ENCODE peak calls at places on chromosomes 2 and 18, in six cellular contexts. One of them, this sample, is unnamed.

GRCh38 chr2:145108385-145108784 is 588.5 kb upstream of the ZEB2 start:
- DNase-seq in GM23248: no peak
- DNase-seq in trophoblast cell: peak; percentile 22
- DNase-seq in aorta: no peak
- DNase-seq in neuronal stem cell: no peak
- DNase-seq in CD8-positive, alpha-beta T cell: no peak
- DNase-seq in this sample: no peak

GRCh38 chr2:64348386-64349142 is 105.4 kb upstream of the LGALSL start:
- DNase-seq in trophoblast cell: no peak
- DNase-seq in GM23248: peak; percentile 80
- DNase-seq in neuronal stem cell: no peak
- DNase-seq in aorta: no peak
- DNase-seq in CD8-positive, alpha-beta T cell: no peak
- DNase-seq in this sample: peak; percentile 45

GRCh38 chr18:3584897-3585460 is 135.0 kb downstream of the TGIF1 start:
- DNase-seq in neuronal stem cell: no peak
- DNase-seq in GM23248: no peak
- DNase-seq in trophoblast cell: no peak
- DNase-seq in CD8-positive, alpha-beta T cell: no peak
- DNase-seq in aorta: no peak
- DNase-seq in this sample: peak; percentile 21

GRCh38 chr2:127220102-127220806 is at the start of gene CYP27C1:
- DNase-seq in CD8-positive, alpha-beta T cell: no peak
- DNase-seq in neuronal stem cell: peak; percentile 44
- DNase-seq in trophoblast cell: no peak
- DNase-seq in aorta: no peak
- DNase-seq in GM23248: peak; percentile 56
- DNase-seq in this sample: peak; percentile 32

GRCh38 chr2:213199871-213200270 is 48.5 kb upstream of the IKZF2 start:
- DNase-seq in trophoblast cell: peak; percentile 41
- DNase-seq in aorta: no peak
- DNase-seq in neuronal stem cell: no peak
- DNase-seq in CD8-positive, alpha-beta T cell: no peak
- DNase-seq in GM23248: peak; percentile 38
- DNase-seq in this sample: no peak

GRCh38 chr18:28794459-28795245 is 617.7 kb upstream of the CDH2 start:
- DNase-seq in CD8-positive, alpha-beta T cell: no peak
- DNase-seq in aorta: no peak
- DNase-seq in trophoblast cell: no peak
- DNase-seq in GM23248: peak; percentile 79
- DNase-seq in neuronal stem cell: no peak
- DNase-seq in this sample: peak; percentile 94

GRCh38 chr2:108593547-108594098 is 59.4 kb downstream of the LIMS1 start:
- DNase-seq in aorta: no peak
- DNase-seq in CD8-positive, alpha-beta T cell: no peak
- DNase-seq in trophoblast cell: no peak
- DNase-seq in neuronal stem cell: no peak
- DNase-seq in GM23248: peak; percentile 87
- DNase-seq in this sample: peak; percentile 94

GRCh38 chr18:3265564-3266033 is 3.7 kb downstream of the MYL12B start:
- DNase-seq in aorta: no peak
- DNase-seq in trophoblast cell: peak; percentile 29
- DNase-seq in GM23248: peak; percentile 67
- DNase-seq in CD8-positive, alpha-beta T cell: no peak
- DNase-seq in neuronal stem cell: no peak
- DNase-seq in this sample: no peak

GRCh38 chr2:133790706-133791105 is 222.4 kb upstream of the NCKAP5 start:
- DNase-seq in neuronal stem cell: no peak
- DNase-seq in aorta: no peak
- DNase-seq in CD8-positive, alpha-beta T cell: no peak
- DNase-seq in trophoblast cell: peak; percentile 24
- DNase-seq in GM23248: peak; percentile 67
- DNase-seq in this sample: peak; percentile 10

GRCh38 chr2:120445431-120446143 is 99.7 kb downstream of the INHBB start:
- DNase-seq in aorta: no peak
- DNase-seq in CD8-positive, alpha-beta T cell: no peak
- DNase-seq in neuronal stem cell: no peak
- DNase-seq in GM23248: peak; percentile 22
- DNase-seq in trophoblast cell: no peak
- DNase-seq in this sample: no peak

GRCh38 chr2:11212645-11213044 is 57.4 kb downstream of the SLC66A3 start:
- DNase-seq in GM23248: peak; percentile 37
- DNase-seq in trophoblast cell: no peak
- DNase-seq in neuronal stem cell: no peak
- DNase-seq in aorta: no peak
- DNase-seq in CD8-positive, alpha-beta T cell: no peak
- DNase-seq in this sample: no peak

GRCh38 chr2:133837441-133838090 is 269.3 kb upstream of the NCKAP5 start:
- DNase-seq in neuronal stem cell: no peak
- DNase-seq in trophoblast cell: no peak
- DNase-seq in aorta: no peak
- DNase-seq in GM23248: peak; percentile 49
- DNase-seq in CD8-positive, alpha-beta T cell: no peak
- DNase-seq in this sample: no peak

GRCh38 chr2:60553992-60554648 is 666 bp upstream of the BCL11A start:
- DNase-seq in aorta: peak; percentile 80
- DNase-seq in neuronal stem cell: no peak
- DNase-seq in GM23248: peak; percentile 54
- DNase-seq in trophoblast cell: peak; percentile 35
- DNase-seq in CD8-positive, alpha-beta T cell: no peak
- DNase-seq in this sample: peak; percentile 58

GRCh38 chr2:96977631-96978195 is 8.7 kb downstream of the FAM178B start:
- DNase-seq in GM23248: peak; percentile 66
- DNase-seq in CD8-positive, alpha-beta T cell: no peak
- DNase-seq in neuronal stem cell: no peak
- DNase-seq in trophoblast cell: peak; percentile 53
- DNase-seq in aorta: no peak
- DNase-seq in this sample: peak; percentile 87

GRCh38 chr2:199798881-199799580 is 52.0 kb downstream of the FTCDNL1 start:
- DNase-seq in trophoblast cell: no peak
- DNase-seq in neuronal stem cell: no peak
- DNase-seq in aorta: no peak
- DNase-seq in GM23248: peak; percentile 23
- DNase-seq in CD8-positive, alpha-beta T cell: no peak
- DNase-seq in this sample: no peak

GRCh38 chr2:9778012-9778411 is 65.3 kb upstream of the TAF1B start:
- DNase-seq in aorta: no peak
- DNase-seq in neuronal stem cell: no peak
- DNase-seq in GM23248: peak; percentile 46
- DNase-seq in trophoblast cell: peak; percentile 27
- DNase-seq in CD8-positive, alpha-beta T cell: no peak
- DNase-seq in this sample: no peak

GRCh38 chr2:225670111-225670974 is 270.8 kb downstream of the NYAP2 start:
- DNase-seq in CD8-positive, alpha-beta T cell: no peak
- DNase-seq in GM23248: peak; percentile 73
- DNase-seq in neuronal stem cell: no peak
- DNase-seq in aorta: no peak
- DNase-seq in trophoblast cell: peak; percentile 48
- DNase-seq in this sample: peak; percentile 26

GRCh38 chr2:98457045-98457696 is 12.5 kb downstream of the INPP4A start:
- DNase-seq in aorta: no peak
- DNase-seq in CD8-positive, alpha-beta T cell: no peak
- DNase-seq in neuronal stem cell: no peak
- DNase-seq in GM23248: peak; percentile 95
- DNase-seq in trophoblast cell: peak; percentile 93
- DNase-seq in this sample: peak; percentile 82

GRCh38 chr2:149585317-149585885 is 2.2 kb downstream of the MMADHC start:
- DNase-seq in CD8-positive, alpha-beta T cell: no peak
- DNase-seq in neuronal stem cell: no peak
- DNase-seq in GM23248: no peak
- DNase-seq in aorta: no peak
- DNase-seq in trophoblast cell: no peak
- DNase-seq in this sample: peak; percentile 52

GRCh38 chr2:220569380-220569779 is 942.0 kb downstream of the SLC4A3 start:
- DNase-seq in CD8-positive, alpha-beta T cell: no peak
- DNase-seq in GM23248: no peak
- DNase-seq in neuronal stem cell: no peak
- DNase-seq in aorta: no peak
- DNase-seq in trophoblast cell: no peak
- DNase-seq in this sample: peak; percentile 67

GRCh38 chr2:120760446-120761135 is 24.9 kb downstream of the GLI2 start:
- DNase-seq in neuronal stem cell: no peak
- DNase-seq in GM23248: no peak
- DNase-seq in aorta: peak; percentile 86
- DNase-seq in trophoblast cell: no peak
- DNase-seq in CD8-positive, alpha-beta T cell: no peak
- DNase-seq in this sample: no peak

GRCh38 chr2:106117882-106118684 is 76.0 kb downstream of the UXS1 start:
- DNase-seq in neuronal stem cell: no peak
- DNase-seq in GM23248: no peak
- DNase-seq in trophoblast cell: peak; percentile 10
- DNase-seq in aorta: no peak
- DNase-seq in CD8-positive, alpha-beta T cell: no peak
- DNase-seq in this sample: no peak

DNA sequence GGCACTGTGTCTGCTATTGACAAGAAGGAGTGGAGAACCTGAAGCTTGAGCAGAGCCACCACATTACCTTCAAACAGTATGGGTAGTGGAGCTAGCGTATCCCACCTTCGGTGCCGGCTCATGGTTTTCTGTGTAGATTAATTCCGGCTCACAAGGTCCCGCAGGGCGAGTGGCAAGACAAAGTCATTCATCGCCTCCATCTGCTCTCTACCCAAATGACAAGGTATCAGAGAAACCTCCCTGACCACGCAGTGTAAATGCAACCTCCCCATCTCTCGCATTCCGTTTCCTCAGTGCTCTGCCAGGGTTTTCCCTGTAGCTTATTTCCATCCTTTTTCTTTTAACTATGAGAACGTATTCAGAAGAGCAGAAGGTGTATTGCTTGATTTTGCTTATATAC is 79.8 kb downstream of the MAP4K4 start:
- DNase-seq in neuronal stem cell: no peak
- DNase-seq in CD8-positive, alpha-beta T cell: no peak
- DNase-seq in GM23248: no peak
- DNase-seq in aorta: no peak
- DNase-seq in trophoblast cell: no peak
- DNase-seq in this sample: no peak
- H3K4me1 ChIP-seq in neuronal stem cell: peaks cover 18% of the 10 kb centered on the region
- H3K4me1 ChIP-seq in CD8-positive, alpha-beta T cell: peaks cover 90% of the 10 kb centered on the region
- H3K4me1 ChIP-seq in GM23248: peaks cover 25% of the 10 kb centered on the region
- H3K4me1 ChIP-seq in aorta: peaks cover 5% of the 10 kb centered on the region
- H3K4me1 ChIP-seq in trophoblast cell: peaks cover 37% of the 10 kb centered on the region
- H3K4me1 ChIP-seq in this sample: no peaks in the 10 kb centered on the region

GRCh38 chr2:20209373-20210109 is 15.4 kb downstream of the SDC1 start:
- DNase-seq in aorta: no peak
- DNase-seq in neuronal stem cell: no peak
- DNase-seq in trophoblast cell: no peak
- DNase-seq in CD8-positive, alpha-beta T cell: no peak
- DNase-seq in GM23248: no peak
- DNase-seq in this sample: no peak
- H3K4me1 ChIP-seq in aorta: no peaks in the 10 kb centered on the region
- H3K4me1 ChIP-seq in neuronal stem cell: peaks cover 22% of the 10 kb centered on the region
- H3K4me1 ChIP-seq in trophoblast cell: peaks cover 21% of the 10 kb centered on the region
- H3K4me1 ChIP-seq in CD8-positive, alpha-beta T cell: no peaks in the 10 kb centered on the region
- H3K4me1 ChIP-seq in GM23248: no peaks in the 10 kb centered on the region
- H3K4me1 ChIP-seq in this sample: peaks cover 30% of the 10 kb centered on the region

GRCh38 chr2:45276914-45277313 is 267.7 kb upstream of the SIX2 start:
- DNase-seq in aorta: no peak
- DNase-seq in trophoblast cell: peak; percentile 14
- DNase-seq in CD8-positive, alpha-beta T cell: no peak
- DNase-seq in neuronal stem cell: no peak
- DNase-seq in GM23248: no peak
- DNase-seq in this sample: no peak

GRCh38 chr2:45274190-45274926 is 265.1 kb upstream of the SIX2 start:
- DNase-seq in neuronal stem cell: peak; percentile 24
- DNase-seq in aorta: no peak
- DNase-seq in CD8-positive, alpha-beta T cell: no peak
- DNase-seq in GM23248: no peak
- DNase-seq in trophoblast cell: no peak
- DNase-seq in this sample: no peak

GRCh38 chr2:45275806-45276205 is 266.6 kb upstream of the SIX2 start:
- DNase-seq in GM23248: no peak
- DNase-seq in aorta: no peak
- DNase-seq in neuronal stem cell: no peak
- DNase-seq in trophoblast cell: peak; percentile 78
- DNase-seq in CD8-positive, alpha-beta T cell: no peak
- DNase-seq in this sample: peak; percentile 68

GRCh38 chr2:45273412-45274189 is 264.3 kb upstream of the SIX2 start:
- DNase-seq in GM23248: no peak
- DNase-seq in trophoblast cell: no peak
- DNase-seq in neuronal stem cell: no peak
- DNase-seq in aorta: no peak
- DNase-seq in CD8-positive, alpha-beta T cell: no peak
- DNase-seq in this sample: no peak

GRCh38 chr2:45275235-45275805 is 266.1 kb upstream of the SIX2 start:
- DNase-seq in trophoblast cell: peak; percentile 63
- DNase-seq in CD8-positive, alpha-beta T cell: no peak
- DNase-seq in aorta: no peak
- DNase-seq in GM23248: peak; percentile 55
- DNase-seq in neuronal stem cell: no peak
- DNase-seq in this sample: peak; percentile 27
- H3K4me1 ChIP-seq in trophoblast cell: peaks cover 13% of the 10 kb centered on the region
- H3K4me1 ChIP-seq in CD8-positive, alpha-beta T cell: no peaks in the 10 kb centered on the region
- H3K4me1 ChIP-seq in aorta: peaks cover 5% of the 10 kb centered on the region
- H3K4me1 ChIP-seq in GM23248: peaks cover 14% of the 10 kb centered on the region
- H3K4me1 ChIP-seq in neuronal stem cell: peaks cover 2% of the 10 kb centered on the region
- H3K4me1 ChIP-seq in this sample: no peaks in the 10 kb centered on the region

GRCh38 chr2:43133708-43134570 is 92.5 kb downstream of the ZFP36L2 start:
- DNase-seq in neuronal stem cell: no peak
- DNase-seq in trophoblast cell: no peak
- DNase-seq in GM23248: no peak
- DNase-seq in CD8-positive, alpha-beta T cell: peak; percentile 86
- DNase-seq in aorta: no peak
- DNase-seq in this sample: no peak
- H3K4me1 ChIP-seq in neuronal stem cell: peaks cover 40% of the 10 kb centered on the region
- H3K4me1 ChIP-seq in trophoblast cell: peaks cover 31% of the 10 kb centered on the region
- H3K4me1 ChIP-seq in GM23248: peaks cover 19% of the 10 kb centered on the region
- H3K4me1 ChIP-seq in CD8-positive, alpha-beta T cell: peaks cover 97% of the 10 kb centered on the region
- H3K4me1 ChIP-seq in aorta: no peaks in the 10 kb centered on the region
- H3K4me1 ChIP-seq in this sample: peaks cover 13% of the 10 kb centered on the region

GRCh38 chr2:21194147-21194546 is 70.4 kb downstream of the TDRD15 start:
- DNase-seq in aorta: no peak
- DNase-seq in trophoblast cell: no peak
- DNase-seq in CD8-positive, alpha-beta T cell: no peak
- DNase-seq in GM23248: no peak
- DNase-seq in neuronal stem cell: no peak
- DNase-seq in this sample: no peak

GRCh38 chr2:21195326-21195725 is 71.6 kb downstream of the TDRD15 start:
- DNase-seq in trophoblast cell: no peak
- DNase-seq in neuronal stem cell: no peak
- DNase-seq in CD8-positive, alpha-beta T cell: no peak
- DNase-seq in aorta: no peak
- DNase-seq in GM23248: no peak
- DNase-seq in this sample: no peak

GRCh38 chr2:21194828-21195227 is 71.1 kb downstream of the TDRD15 start:
- DNase-seq in CD8-positive, alpha-beta T cell: no peak
- DNase-seq in GM23248: no peak
- DNase-seq in aorta: no peak
- DNase-seq in trophoblast cell: no peak
- DNase-seq in neuronal stem cell: peak; percentile 6
- DNase-seq in this sample: no peak

GRCh38 chr2:21191535-21191934 is 67.8 kb downstream of the TDRD15 start:
- DNase-seq in aorta: no peak
- DNase-seq in trophoblast cell: no peak
- DNase-seq in GM23248: no peak
- DNase-seq in neuronal stem cell: no peak
- DNase-seq in CD8-positive, alpha-beta T cell: no peak
- DNase-seq in this sample: no peak
- H3K4me1 ChIP-seq in aorta: no peaks in the 10 kb centered on the region
- H3K4me1 ChIP-seq in trophoblast cell: no peaks in the 10 kb centered on the region
- H3K4me1 ChIP-seq in GM23248: no peaks in the 10 kb centered on the region
- H3K4me1 ChIP-seq in neuronal stem cell: no peaks in the 10 kb centered on the region
- H3K4me1 ChIP-seq in CD8-positive, alpha-beta T cell: no peaks in the 10 kb centered on the region
- H3K4me1 ChIP-seq in this sample: no peaks in the 10 kb centered on the region

This sample was measured in foreskin keratinocyte.